ENCODE peak calls at places on chromosomes 7 and 10, in six cellular contexts. W is A172, S is T-helper 9 cell, F is ELR, C is Caki2, O is colonic mucosa. P is an unnamed sample.

GRCh38 chr10:124522903-124523260 is 61.3 kb downstream of the LHPP start:
- DNase-seq in W (no peak), S (no peak), F (no peak), C (no peak), O (peak), P (no peak)

GRCh38 chr10:70650104-70650503 is 22.2 kb upstream of the ADAMTS14 start:
- DNase-seq in W (no peak), S (no peak), F (no peak), C (no peak), O (no peak), P (no peak)

GRCh38 chr7:7956531-7957221 is 11.9 kb upstream of the GLCCI1 start:
- DNase-seq in W (no peak), S (no peak), F (peak), C (no peak), O (no peak), P (no peak)

GRCh38 chr7:144629011-144629410 is 206.8 kb downstream of the TPK1 start:
- DNase-seq in W (no peak), S (no peak), F (no peak), C (no peak), O (no peak), P (no peak)

GRCh38 chr10:21732067-21732772 is 198.2 kb downstream of the MLLT10 start:
- DNase-seq in W (peak), S (no peak), F (peak), C (peak), O (no peak), P (no peak)

GRCh38 chr10:27319752-27320561 is 79.4 kb upstream of the ACBD5 start:
- DNase-seq in W (no peak), S (no peak), F (peak), C (peak), O (peak), P (no peak)

GRCh38 chr7:45160374-45160773 is 2.8 kb downstream of the RAMP3 start:
- DNase-seq in W (no peak), S (no peak), F (no peak), C (no peak), O (no peak), P (no peak)

GRCh38 chr7:91325731-91326130 is 61.5 kb downstream of the FZD1 start:
- DNase-seq in W (peak), S (no peak), F (no peak), C (no peak), O (no peak), P (no peak)

GRCh38 chr7:42208586-42208985 is 28.4 kb downstream of the GLI3 start:
- DNase-seq in W (no peak), S (no peak), F (no peak), C (no peak), O (no peak), P (no peak)